ENCODE peak calls at places on chromosomes 11 and 22, in seven cellular contexts. One of them, this sample, is unnamed.

GRCh38 chr11:82462588-82462987 is 271.1 kb downstream of the FAM181B start:
- DNase-seq in AG04450: no peak
- DNase-seq in brain microvascular endothelial cell: no peak
- DNase-seq in AG09309: no peak
- DNase-seq in cardiac fibroblast: no peak
- DNase-seq in ovary: no peak
- DNase-seq in fibroblast of lung: no peak
- DNase-seq in this sample: no peak

GRCh38 chr22:31625661-31626426 is 36.2 kb downstream of the PISD start:
- DNase-seq in cardiac fibroblast: peak; percentile 52
- DNase-seq in fibroblast of lung: no peak
- DNase-seq in AG04450: no peak
- DNase-seq in ovary: peak; percentile 60
- DNase-seq in AG09309: no peak
- DNase-seq in brain microvascular endothelial cell: peak; percentile 43
- DNase-seq in this sample: no peak

GRCh38 chr11:117523680-117524079 is 196.0 kb downstream of the CEP164 start:
- DNase-seq in ovary: no peak
- DNase-seq in fibroblast of lung: no peak
- DNase-seq in AG09309: no peak
- DNase-seq in cardiac fibroblast: no peak
- DNase-seq in AG04450: no peak
- DNase-seq in brain microvascular endothelial cell: peak; percentile 38
- DNase-seq in this sample: no peak

GRCh38 chr22:46894851-46895640 is 132.6 kb downstream of the TBC1D22A start:
- DNase-seq in AG09309: no peak
- DNase-seq in cardiac fibroblast: no peak
- DNase-seq in fibroblast of lung: no peak
- DNase-seq in ovary: peak; percentile 13
- DNase-seq in brain microvascular endothelial cell: no peak
- DNase-seq in AG04450: no peak
- DNase-seq in this sample: no peak

GRCh38 chr11:3135491-3136440 is 29.3 kb downstream of the OSBPL5 start:
- DNase-seq in brain microvascular endothelial cell: no peak
- DNase-seq in AG09309: no peak
- DNase-seq in cardiac fibroblast: no peak
- DNase-seq in ovary: peak; percentile 31
- DNase-seq in AG04450: no peak
- DNase-seq in fibroblast of lung: no peak
- DNase-seq in this sample: no peak

GRCh38 chr11:27255447-27255828 is 107.6 kb downstream of the CCDC34 start:
- DNase-seq in ovary: no peak
- DNase-seq in brain microvascular endothelial cell: peak; percentile 90
- DNase-seq in AG04450: peak; percentile 54
- DNase-seq in AG09309: peak; percentile 74
- DNase-seq in fibroblast of lung: peak; percentile 18
- DNase-seq in cardiac fibroblast: peak; percentile 34
- DNase-seq in this sample: peak; percentile 95

GRCh38 chr11:12376259-12376971 is 956 bp upstream of the PARVA start:
- DNase-seq in cardiac fibroblast: peak; percentile 89
- DNase-seq in AG04450: peak; percentile 70
- DNase-seq in brain microvascular endothelial cell: peak; percentile 43
- DNase-seq in AG09309: peak; percentile 57
- DNase-seq in fibroblast of lung: peak; percentile 84
- DNase-seq in ovary: peak; percentile 65
- DNase-seq in this sample: peak; percentile 19

GRCh38 chr11:117197006-117197405 is 2.2 kb upstream of the TAGLN start:
- DNase-seq in AG04450: no peak
- DNase-seq in ovary: no peak
- DNase-seq in brain microvascular endothelial cell: no peak
- DNase-seq in AG09309: no peak
- DNase-seq in cardiac fibroblast: no peak
- DNase-seq in fibroblast of lung: no peak
- DNase-seq in this sample: no peak

GRCh38 chr11:68931911-68932310 is 28.2 kb downstream of the IGHMBP2 start:
- DNase-seq in ovary: no peak
- DNase-seq in cardiac fibroblast: no peak
- DNase-seq in fibroblast of lung: no peak
- DNase-seq in brain microvascular endothelial cell: no peak
- DNase-seq in AG09309: no peak
- DNase-seq in AG04450: no peak
- DNase-seq in this sample: no peak

GRCh38 chr11:37248145-37248544 is 650.1 kb upstream of the RAG2 start:
- DNase-seq in ovary: no peak
- DNase-seq in AG09309: no peak
- DNase-seq in cardiac fibroblast: no peak
- DNase-seq in AG04450: no peak
- DNase-seq in fibroblast of lung: no peak
- DNase-seq in brain microvascular endothelial cell: no peak
- DNase-seq in this sample: no peak

DNA sequence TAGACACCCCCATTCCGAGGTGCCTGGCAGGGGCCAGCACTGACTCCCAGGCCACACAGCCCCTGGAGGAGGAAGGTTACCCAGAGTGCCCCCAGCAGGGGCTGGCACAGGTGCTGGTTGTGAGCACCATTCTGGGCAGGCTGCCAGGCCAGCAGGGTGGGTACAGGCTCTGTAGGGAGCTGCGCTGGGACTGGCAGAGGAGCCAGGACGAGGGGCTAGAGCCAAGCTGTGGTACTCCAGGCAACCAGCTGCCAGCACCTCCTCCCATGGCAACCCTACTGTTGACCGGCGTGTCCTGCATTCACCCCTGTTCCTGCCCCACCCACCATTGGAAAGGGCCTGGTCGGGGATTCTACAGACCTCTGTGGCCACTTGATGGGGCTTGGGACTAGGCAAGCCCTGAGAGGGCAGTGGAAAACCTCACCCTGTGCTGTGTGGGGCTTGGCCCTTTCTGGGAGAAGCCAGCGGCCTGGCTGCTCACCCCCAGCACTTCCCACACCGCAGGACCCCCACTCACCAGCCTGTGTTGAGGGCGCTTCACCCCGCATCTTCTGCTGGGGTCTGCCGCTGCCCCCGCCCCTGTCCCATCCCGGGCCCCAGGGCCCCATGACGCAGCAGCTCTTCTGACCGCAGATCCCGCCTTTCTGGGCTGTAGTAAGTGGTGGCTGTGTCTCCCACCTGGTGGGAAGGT is 1.9 kb downstream of the CLDN5 start:
- DNase-seq in fibroblast of lung: no peak
- DNase-seq in cardiac fibroblast: no peak
- DNase-seq in AG09309: no peak
- DNase-seq in AG04450: no peak
- DNase-seq in ovary: no peak
- DNase-seq in brain microvascular endothelial cell: no peak
- DNase-seq in this sample: no peak
- H3K4me3 ChIP-seq in fibroblast of lung: no peak overlapping the region
- H3K4me3 ChIP-seq in cardiac fibroblast: no peak overlapping the region
- H3K4me3 ChIP-seq in AG09309: no peak overlapping the region
- H3K4me3 ChIP-seq in AG04450: no peak overlapping the region
- H3K4me3 ChIP-seq in ovary: peak overlapping the region; percentile 11
- H3K4me3 ChIP-seq in brain microvascular endothelial cell: no peak overlapping the region
- H3K4me3 ChIP-seq in this sample: no peak overlapping the region

DNA sequence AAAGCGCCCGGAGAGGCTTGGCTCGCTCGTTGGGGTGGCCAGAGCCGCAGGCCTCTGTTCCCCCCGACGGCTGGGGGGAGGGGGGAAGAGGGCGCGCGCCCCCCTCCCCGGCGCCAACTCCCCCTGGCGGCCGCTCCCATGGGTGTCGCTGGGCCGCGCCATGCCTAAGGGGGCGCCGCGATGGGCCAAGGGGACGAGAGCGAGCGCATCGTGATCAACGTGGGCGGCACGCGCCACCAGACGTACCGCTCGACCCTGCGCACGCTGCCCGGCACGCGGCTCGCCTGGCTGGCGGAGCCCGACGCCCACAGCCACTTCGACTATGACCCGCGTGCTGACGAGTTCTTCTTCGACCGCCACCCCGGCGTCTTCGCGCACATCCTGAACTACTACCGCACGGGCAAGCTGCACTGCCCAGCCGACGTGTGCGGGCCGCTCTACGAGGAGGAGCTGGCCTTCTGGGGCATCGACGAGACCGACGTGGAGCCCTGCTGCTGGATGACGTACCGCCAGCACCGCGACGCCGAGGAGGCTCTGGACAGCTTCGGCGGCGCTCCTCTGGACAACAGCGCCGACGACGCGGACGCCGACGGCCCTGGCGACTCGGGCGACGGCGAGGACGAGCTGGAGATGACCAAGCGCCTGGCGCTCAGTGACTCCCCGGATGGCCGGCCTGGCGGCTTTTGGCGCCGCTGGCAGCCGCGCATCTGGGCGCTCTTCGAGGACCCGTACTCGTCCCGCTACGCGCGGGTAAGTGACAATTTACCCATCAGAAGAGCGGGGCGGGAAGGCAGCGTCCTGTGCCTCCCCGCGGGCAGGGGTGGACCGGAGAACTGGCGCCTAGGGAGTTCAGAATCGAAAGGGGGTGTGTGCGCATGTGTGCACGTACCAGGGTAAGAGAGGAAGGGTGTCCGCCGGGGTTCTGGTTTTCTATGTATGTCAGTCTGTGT is 1.5 kb downstream of the KCNC1 start:
- DNase-seq in brain microvascular endothelial cell: no peak
- DNase-seq in fibroblast of lung: no peak
- DNase-seq in ovary: peak; percentile 25
- DNase-seq in cardiac fibroblast: no peak
- DNase-seq in AG04450: no peak
- DNase-seq in AG09309: no peak
- DNase-seq in this sample: no peak
- TF ChIP-seq CTCF in brain microvascular endothelial cell: no peak
- TF ChIP-seq CTCF in fibroblast of lung: peak; percentile 5
- TF ChIP-seq CTCF in ovary: no peak
- TF ChIP-seq CTCF in cardiac fibroblast: peak; percentile 1
- TF ChIP-seq CTCF in AG04450: peak; percentile 20
- TF ChIP-seq CTCF in AG09309: peak; percentile 11
- TF ChIP-seq CTCF in this sample: peak; percentile 11

GRCh38 chr22:27790396-27791216 is 10.9 kb downstream of the MN1 start:
- DNase-seq in AG04450: no peak
- DNase-seq in AG09309: no peak
- DNase-seq in cardiac fibroblast: no peak
- DNase-seq in ovary: no peak
- DNase-seq in brain microvascular endothelial cell: no peak
- DNase-seq in fibroblast of lung: no peak
- DNase-seq in this sample: no peak
- H3K4me3 ChIP-seq in AG04450: no peak overlapping the region
- H3K4me3 ChIP-seq in AG09309: no peak overlapping the region
- H3K4me3 ChIP-seq in cardiac fibroblast: no peak overlapping the region
- H3K4me3 ChIP-seq in ovary: no peak overlapping the region
- H3K4me3 ChIP-seq in brain microvascular endothelial cell: no peak overlapping the region
- H3K4me3 ChIP-seq in fibroblast of lung: no peak overlapping the region
- H3K4me3 ChIP-seq in this sample: no peak overlapping the region

DNA sequence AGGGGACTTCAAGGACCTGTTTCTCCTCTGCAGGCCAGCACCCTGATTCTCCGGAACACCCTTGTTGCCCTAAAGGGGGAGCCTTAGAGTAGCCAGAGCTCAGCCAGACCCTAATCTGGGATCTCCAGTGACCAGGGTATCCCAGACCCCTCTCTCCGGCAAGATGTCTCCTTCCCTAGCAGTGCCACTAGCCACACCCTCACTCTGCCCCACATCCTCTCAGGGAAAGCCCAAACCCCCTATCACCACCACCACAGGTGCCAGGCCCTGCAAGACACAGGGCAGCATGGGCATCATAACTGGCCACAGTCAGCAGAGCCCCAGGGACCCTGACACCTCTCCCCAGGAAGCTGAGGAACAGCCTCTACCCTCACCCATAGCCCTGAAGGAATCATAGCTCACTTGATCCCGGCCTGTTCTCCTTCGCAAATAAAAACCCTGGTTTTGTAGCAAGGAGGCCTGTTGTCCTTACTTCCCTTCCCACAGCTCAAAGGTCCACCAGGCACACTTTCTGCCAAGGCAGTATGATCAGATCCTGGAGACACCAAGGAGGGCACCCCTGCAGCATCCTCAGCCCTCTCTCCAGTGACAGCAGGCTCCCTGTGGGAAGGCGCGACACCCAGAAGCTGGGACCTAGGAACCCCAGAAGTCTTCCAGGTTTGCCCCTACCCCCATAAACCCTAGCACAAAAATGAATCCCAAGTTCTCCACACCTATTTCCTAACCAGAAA is 4.6 kb downstream of the CFL1 start:
- DNase-seq in ovary: peak; percentile 27
- DNase-seq in AG09309: no peak
- DNase-seq in fibroblast of lung: no peak
- DNase-seq in AG04450: no peak
- DNase-seq in cardiac fibroblast: no peak
- DNase-seq in brain microvascular endothelial cell: no peak
- DNase-seq in this sample: no peak
- TF ChIP-seq CTCF in ovary: no peak
- TF ChIP-seq CTCF in AG09309: no peak
- TF ChIP-seq CTCF in fibroblast of lung: peak; percentile 12
- TF ChIP-seq CTCF in AG04450: no peak
- TF ChIP-seq CTCF in cardiac fibroblast: no peak
- TF ChIP-seq CTCF in brain microvascular endothelial cell: peak; percentile 2
- TF ChIP-seq CTCF in this sample: no peak

GRCh38 chr11:111514216-111515031 is at the start of gene HOATZ:
- DNase-seq in AG09309: no peak
- DNase-seq in AG04450: no peak
- DNase-seq in brain microvascular endothelial cell: no peak
- DNase-seq in ovary: no peak
- DNase-seq in cardiac fibroblast: peak; percentile 13
- DNase-seq in fibroblast of lung: peak; percentile 34
- DNase-seq in this sample: no peak
- H3K4me3 ChIP-seq in AG09309: no peak within 1 kb of the TSS
- H3K4me3 ChIP-seq in AG04450: peak within 1 kb of the TSS; percentile 47
- H3K4me3 ChIP-seq in brain microvascular endothelial cell: peak within 1 kb of the TSS; percentile 54
- H3K4me3 ChIP-seq in ovary: no peak within 1 kb of the TSS
- H3K4me3 ChIP-seq in cardiac fibroblast: no peak within 1 kb of the TSS
- H3K4me3 ChIP-seq in fibroblast of lung: no peak within 1 kb of the TSS
- H3K4me3 ChIP-seq in this sample: peak within 1 kb of the TSS; percentile 32

GRCh38 chr11:66017354-66017753 is 5.5 kb downstream of the CST6 start:
- DNase-seq in AG04450: no peak
- DNase-seq in fibroblast of lung: no peak
- DNase-seq in ovary: no peak
- DNase-seq in cardiac fibroblast: no peak
- DNase-seq in brain microvascular endothelial cell: no peak
- DNase-seq in AG09309: no peak
- DNase-seq in this sample: no peak

GRCh38 chr11:66026017-66026529 is at the start of gene CATSPER1:
- DNase-seq in fibroblast of lung: no peak
- DNase-seq in AG09309: no peak
- DNase-seq in brain microvascular endothelial cell: no peak
- DNase-seq in AG04450: no peak
- DNase-seq in ovary: no peak
- DNase-seq in cardiac fibroblast: no peak
- DNase-seq in this sample: no peak

GRCh38 chr11:66020618-66021357 is 5.5 kb downstream of the CATSPER1 start:
- DNase-seq in AG09309: no peak
- DNase-seq in brain microvascular endothelial cell: peak; percentile 47
- DNase-seq in AG04450: no peak
- DNase-seq in cardiac fibroblast: peak; percentile 69
- DNase-seq in ovary: no peak
- DNase-seq in fibroblast of lung: peak; percentile 61
- DNase-seq in this sample: peak; percentile 34

GRCh38 chr11:66020212-66020611 is 6.1 kb downstream of the CATSPER1 start:
- DNase-seq in AG04450: no peak
- DNase-seq in cardiac fibroblast: no peak
- DNase-seq in fibroblast of lung: no peak
- DNase-seq in AG09309: no peak
- DNase-seq in brain microvascular endothelial cell: no peak
- DNase-seq in ovary: no peak
- DNase-seq in this sample: no peak

GRCh38 chr11:66022401-66023185 is 3.7 kb downstream of the CATSPER1 start:
- DNase-seq in ovary: peak; percentile 84
- DNase-seq in cardiac fibroblast: peak; percentile 69
- DNase-seq in fibroblast of lung: peak; percentile 52
- DNase-seq in brain microvascular endothelial cell: peak; percentile 30
- DNase-seq in AG04450: no peak
- DNase-seq in AG09309: no peak
- DNase-seq in this sample: no peak
- TF ChIP-seq CTCF in ovary: peak; percentile 90
- TF ChIP-seq CTCF in cardiac fibroblast: peak; percentile 95
- TF ChIP-seq CTCF in fibroblast of lung: peak; percentile 84
- TF ChIP-seq CTCF in brain microvascular endothelial cell: peak; percentile 95
- TF ChIP-seq CTCF in AG04450: peak; percentile 92
- TF ChIP-seq CTCF in AG09309: peak; percentile 96
- TF ChIP-seq CTCF in this sample: peak; percentile 97